ENCODE peak calls at places on chromosomes 11 and 22, in eight cellular contexts. G is uterus; I is ovary; Q is HCT116; W is AG04450; P is CD4-positive, CD25-positive, alpha-beta regulatory T cell; X is tibial nerve; B is A549. R is an unnamed sample.

GRCh38 chr11:128716231-128716630 is 22.4 kb downstream of the FLI1 start:
- DNase-seq in Q (no peak), G (no peak), X (no peak), B (no peak), I (no peak), P (no peak), W (no peak), R (no peak)

GRCh38 chr11:64290894-64291745 is at the start of gene KCNK4:
- DNase-seq in I (no peak), Q (no peak), G (no peak), W (no peak), X (no peak), P (no peak), B (no peak), R (no peak)

GRCh38 chr22:38944653-38945052 is 12.8 kb upstream of the APOBEC3A start:
- DNase-seq in P (no peak), I (peak; percentile 10), X (no peak), G (no peak), W (no peak), Q (no peak), B (no peak), R (no peak)

GRCh38 chr22:44698531-44699421 is 3.2 kb upstream of the PRR5 start:
- DNase-seq in P (no peak), X (peak; percentile 66), W (peak; percentile 87), Q (no peak), B (no peak), G (peak; percentile 59), I (peak; percentile 71), R (no peak)

GRCh38 chr22:26884921-26885320 is 227.5 kb downstream of the MIAT start:
- DNase-seq in B (no peak), P (no peak), G (no peak), X (no peak), Q (no peak), W (no peak), I (no peak), R (no peak)

GRCh38 chr11:69636512-69636866 is 4.5 kb upstream of the CCND1 start:
- DNase-seq in I (peak; percentile 70), W (peak; percentile 86), X (peak; percentile 64), P (no peak), G (peak; percentile 53), B (peak; percentile 61), Q (peak; percentile 80), R (peak; percentile 70)

GRCh38 chr11:95134491-95134890 is 44.8 kb downstream of the ENDOD1 start:
- DNase-seq in B (no peak), G (no peak), I (no peak), W (no peak), Q (no peak), X (no peak), P (no peak), R (no peak)

GRCh38 chr22:21701384-21701971 is 34.1 kb downstream of the YPEL1 start:
- DNase-seq in G (no peak), W (no peak), Q (no peak), X (no peak), P (no peak), I (no peak), B (no peak), R (no peak)

GRCh38 chr22:22943521-22944267 is 56.1 kb downstream of the IGLL5 start:
- DNase-seq in Q (no peak), W (no peak), B (no peak), G (no peak), X (no peak), P (no peak), I (peak; percentile 16), R (no peak)

GRCh38 chr11:121692236-121692635 is 239.5 kb upstream of the SORL1-AS1 start:
- DNase-seq in G (no peak), Q (no peak), B (no peak), I (no peak), P (no peak), W (no peak), X (no peak), R (no peak)

GRCh38 chr11:95715777-95716241 is 73.8 kb downstream of the FAM76B start:
- DNase-seq in P (peak; percentile 77), W (no peak), B (no peak), G (no peak), X (no peak), Q (no peak), I (no peak), R (no peak)

GRCh38 chr11:31903225-31904074 is 92.3 kb upstream of the PAX6 start:
- DNase-seq in G (no peak), X (peak; percentile 13), Q (no peak), I (no peak), B (no peak), W (no peak), P (no peak), R (no peak)

GRCh38 chr22:23256986-23257888 is 76.9 kb downstream of the BCR start:
- DNase-seq in I (peak; percentile 82), G (peak; percentile 72), X (peak; percentile 73), P (no peak), W (no peak), B (no peak), Q (no peak), R (no peak)

DNA sequence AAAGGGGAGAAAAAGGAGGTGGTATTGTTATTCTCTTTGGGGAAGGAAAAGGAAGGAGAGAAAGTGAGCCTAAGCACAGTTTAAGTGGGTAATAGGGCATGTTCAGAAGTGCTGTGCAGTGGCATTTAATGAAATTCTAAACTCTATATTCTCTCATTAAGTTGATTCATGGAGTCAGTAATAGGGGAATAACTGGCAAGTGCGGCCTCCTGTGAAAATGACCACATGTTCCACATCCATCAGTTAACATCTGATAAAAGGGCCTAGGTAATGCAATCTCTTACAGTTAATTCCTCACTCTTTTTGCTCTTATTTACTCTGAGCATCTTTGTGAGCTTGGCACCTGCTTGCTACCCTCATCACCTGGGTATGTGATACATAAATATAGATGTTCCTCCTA is 516.7 kb downstream of the JRKL start:
- DNase-seq in I (no peak), X (no peak), W (no peak), P (no peak), G (no peak), B (no peak), Q (no peak), R (no peak)
- H3K9me3 ChIP-seq in I (no peaks in the 10 kb centered on the region), X (no peaks in the 10 kb centered on the region), W (no peaks in the 10 kb centered on the region), P (no peaks in the 10 kb centered on the region), G (no peaks in the 10 kb centered on the region), B (no peaks in the 10 kb centered on the region), Q (peaks cover 6% of the 10 kb centered on the region), R (no peaks in the 10 kb centered on the region)

GRCh38 chr11:108203075-108203474 is 19.4 kb downstream of the NPAT start:
- DNase-seq in W (no peak), Q (no peak), I (no peak), P (no peak), G (no peak), B (no peak), X (no peak), R (no peak)

GRCh38 chr11:108206171-108206570 is 16.3 kb downstream of the NPAT start:
- DNase-seq in G (no peak), I (no peak), P (no peak), W (no peak), Q (no peak), B (no peak), X (no peak), R (no peak)

GRCh38 chr11:108206969-108207682 is 15.3 kb downstream of the NPAT start:
- DNase-seq in I (no peak), G (no peak), P (no peak), X (no peak), Q (no peak), W (no peak), B (no peak), R (no peak)

GRCh38 chr11:108204376-108204775 is 18.1 kb downstream of the NPAT start:
- DNase-seq in P (no peak), G (no peak), I (no peak), X (no peak), W (no peak), B (no peak), Q (no peak), R (no peak)

GRCh38 chr11:108204918-108205499 is 17.4 kb downstream of the NPAT start:
- DNase-seq in G (no peak), I (no peak), B (no peak), X (no peak), W (no peak), P (no peak), Q (no peak), R (no peak)
- H3K9me3 ChIP-seq in G (no peaks in the 10 kb centered on the region), I (no peaks in the 10 kb centered on the region), B (no peaks in the 10 kb centered on the region), X (no peaks in the 10 kb centered on the region), W (peaks cover 29% of the 10 kb centered on the region), P (peaks cover 18% of the 10 kb centered on the region), Q (no peaks in the 10 kb centered on the region), R (peaks cover 18% of the 10 kb centered on the region)

GRCh38 chr11:54832676-54833075 is 126.0 kb downstream of the OR4A5 start:
- DNase-seq in Q (no peak), X (no peak), P (no peak), W (no peak), G (no peak), B (no peak), I (no peak), R (no peak)
- H3K9me3 ChIP-seq in Q (peaks cover 38% of the 10 kb centered on the region), X (no peaks in the 10 kb centered on the region), P (peaks cover 44% of the 10 kb centered on the region), W (peaks cover 11% of the 10 kb centered on the region), G (no peaks in the 10 kb centered on the region), B (peaks cover 20% of the 10 kb centered on the region), I (no peaks in the 10 kb centered on the region), R (peaks cover 22% of the 10 kb centered on the region)

DNA sequence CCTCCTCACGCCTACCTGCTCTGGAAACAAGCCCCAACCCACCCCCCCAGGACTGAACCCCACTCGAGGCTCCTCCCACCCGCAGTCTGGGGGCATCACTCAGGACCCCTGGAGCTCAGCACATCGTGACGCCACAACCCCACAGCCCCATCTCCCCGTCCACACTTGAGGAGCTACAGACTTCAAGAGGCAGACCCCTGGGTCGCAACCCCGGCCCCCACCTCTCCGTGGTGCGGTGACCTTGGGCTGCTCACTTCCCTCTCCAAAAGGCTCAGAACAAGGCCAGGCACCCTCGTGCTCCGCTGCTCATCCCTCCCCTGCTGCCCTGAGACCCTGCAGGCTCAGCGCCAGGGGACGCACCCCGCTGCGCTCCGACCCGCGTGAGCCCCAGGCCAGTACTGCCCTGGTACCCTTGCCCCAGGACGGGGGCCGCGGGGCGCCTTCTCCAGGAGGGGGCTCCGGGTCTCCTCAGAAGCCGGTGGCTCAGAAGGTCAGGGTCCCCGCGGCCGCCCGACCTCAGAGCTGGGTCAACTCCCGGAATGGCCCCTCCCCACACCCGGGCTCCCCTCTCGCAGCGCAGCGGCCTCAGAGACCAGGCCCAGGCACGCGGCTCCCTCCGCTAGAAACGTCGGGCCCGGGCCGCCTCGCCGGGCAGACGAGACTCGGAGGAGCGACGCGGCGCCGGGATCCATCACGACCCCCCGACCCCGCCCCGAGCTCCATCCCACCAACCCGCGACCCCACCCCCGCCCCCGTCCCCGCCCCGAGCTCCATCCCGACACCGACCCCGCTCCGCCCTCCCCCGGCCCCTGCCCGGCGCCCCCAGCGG is 614 bp downstream of the GATD1 start:
- DNase-seq in Q (no peak), X (no peak), P (peak; percentile 46), I (peak; percentile 68), B (peak; percentile 47), G (peak; percentile 41), W (no peak), R (no peak)
- H3K9me3 ChIP-seq in Q (no peaks in the 10 kb centered on the region), X (no peaks in the 10 kb centered on the region), P (no peaks in the 10 kb centered on the region), I (no peaks in the 10 kb centered on the region), B (no peaks in the 10 kb centered on the region), G (no peaks in the 10 kb centered on the region), W (no peaks in the 10 kb centered on the region), R (no peaks in the 10 kb centered on the region)

R was measured in lung.